ENCODE peak calls at places on chromosomes 7 and 10, in six cellular contexts. G is A549, H is Caco-2, Z is bronchial epithelial cell, N is body of pancreas, Q is lower lobe of right lung. E is an unnamed sample.

GRCh38 chr7:121960678-121961461 is 87.9 kb downstream of the PTPRZ1 start:
- DNase-seq in G (no peak), H (peak), Z (peak), N (no peak), Q (no peak), E (no peak)

GRCh38 chr7:35605760-35606159 is 89.2 kb downstream of the HERPUD2 start:
- DNase-seq in G (no peak), H (no peak), Z (peak), N (peak), Q (no peak), E (no peak)

GRCh38 chr7:118220583-118220982 is 3.9 kb upstream of the ANKRD7 start:
- DNase-seq in G (no peak), H (no peak), Z (no peak), N (no peak), Q (no peak), E (no peak)

GRCh38 chr10:131533846-131534526 is 222.5 kb upstream of the TCERG1L start:
- DNase-seq in G (no peak), H (no peak), Z (no peak), N (no peak), Q (no peak), E (no peak)

GRCh38 chr7:115363916-115364315 is 442.0 kb downstream of the MDFIC start:
- DNase-seq in G (no peak), H (no peak), Z (peak), N (no peak), Q (no peak), E (no peak)

GRCh38 chr10:50234486-50234885 is 16.8 kb downstream of the ASAH2 start:
- DNase-seq in G (no peak), H (peak), Z (no peak), N (peak), Q (no peak), E (no peak)

GRCh38 chr10:45410807-45411606 is 37.0 kb downstream of the ALOX5 start:
- DNase-seq in G (no peak), H (no peak), Z (no peak), N (no peak), Q (no peak), E (no peak)

GRCh38 chr7:10022957-10023356 is 950.7 kb upstream of the PHF14 start:
- DNase-seq in G (no peak), H (peak), Z (peak), N (peak), Q (no peak), E (no peak)

GRCh38 chr10:42952358-42952757 is 124.5 kb upstream of the RET start:
- DNase-seq in G (no peak), H (peak), Z (peak), N (peak), Q (peak), E (peak)

GRCh38 chr10:49242604-49243003 is 54.4 kb upstream of the TMEM273 start:
- DNase-seq in G (no peak), H (no peak), Z (no peak), N (no peak), Q (no peak), E (no peak)

GRCh38 chr10:101041252-101041761 is 10.3 kb downstream of the SFXN3 start:
- DNase-seq in G (peak), H (peak), Z (peak), N (peak), Q (peak), E (peak)

GRCh38 chr7:108384721-108385483 is 71.3 kb downstream of the NRCAM start:
- DNase-seq in G (no peak), H (no peak), Z (peak), N (no peak), Q (no peak), E (no peak)

GRCh38 chr7:21912305-21912704 is 33.4 kb downstream of the CDCA7L start:
- DNase-seq in G (no peak), H (no peak), Z (no peak), N (no peak), Q (no peak), E (no peak)

GRCh38 chr10:13990918-13991317 is 339.8 kb downstream of the FRMD4A start:
- DNase-seq in G (no peak), H (no peak), Z (no peak), N (peak), Q (no peak), E (no peak)

GRCh38 chr10:15035385-15036301 is 8.1 kb upstream of the OLAH start:
- DNase-seq in G (no peak), H (no peak), Z (no peak), N (peak), Q (peak), E (no peak)

GRCh38 chr7:145497911-145498525 is 618.6 kb upstream of the CNTNAP2 start:
- DNase-seq in G (no peak), H (no peak), Z (no peak), N (no peak), Q (no peak), E (no peak)

GRCh38 chr7:18855796-18856195 is 261.6 kb downstream of the TWIST1 start:
- DNase-seq in G (no peak), H (no peak), Z (no peak), N (no peak), Q (no peak), E (no peak)

DNA sequence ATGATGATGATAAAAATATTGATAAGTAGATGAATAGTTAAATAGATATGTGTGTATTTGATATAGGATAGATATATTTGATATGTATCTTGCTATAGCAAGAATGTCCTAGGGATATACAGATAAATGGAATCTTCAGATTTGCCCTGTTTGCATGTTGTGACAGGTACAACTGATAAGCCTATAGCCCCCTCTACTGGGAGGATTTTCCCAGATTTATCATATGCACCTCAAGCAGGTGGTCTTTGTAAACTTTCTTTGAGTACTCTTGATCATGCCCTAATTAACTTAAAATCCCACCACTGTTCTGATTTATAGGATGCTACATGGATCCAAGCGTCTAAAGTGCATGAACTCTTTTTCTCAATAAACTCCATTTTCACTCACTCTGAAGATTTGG is 1050.7 kb downstream of the SORCS3 start:
- DNase-seq in G (no peak), H (peak), Z (peak), N (peak), Q (no peak), E (no peak)
- TF ChIP-seq CTCF in G (no peak), H (peak), Z (peak), N (peak), Q (no peak), E (no peak)

GRCh38 chr10:97540669-97541500 is 31.7 kb upstream of the ANKRD2 start:
- DNase-seq in G (no peak), H (no peak), Z (no peak), N (no peak), Q (no peak), E (no peak)
- TF ChIP-seq CTCF in G (no peak), H (no peak), Z (no peak), N (no peak), Q (no peak), E (no peak)

GRCh38 chr10:97713828-97714400 is 384 bp downstream of the MARVELD1 start:
- DNase-seq in G (peak), H (peak), Z (peak), N (peak), Q (peak), E (peak)
- TF ChIP-seq CTCF in G (peak), H (no peak), Z (peak), N (peak), Q (peak), E (no peak)

DNA sequence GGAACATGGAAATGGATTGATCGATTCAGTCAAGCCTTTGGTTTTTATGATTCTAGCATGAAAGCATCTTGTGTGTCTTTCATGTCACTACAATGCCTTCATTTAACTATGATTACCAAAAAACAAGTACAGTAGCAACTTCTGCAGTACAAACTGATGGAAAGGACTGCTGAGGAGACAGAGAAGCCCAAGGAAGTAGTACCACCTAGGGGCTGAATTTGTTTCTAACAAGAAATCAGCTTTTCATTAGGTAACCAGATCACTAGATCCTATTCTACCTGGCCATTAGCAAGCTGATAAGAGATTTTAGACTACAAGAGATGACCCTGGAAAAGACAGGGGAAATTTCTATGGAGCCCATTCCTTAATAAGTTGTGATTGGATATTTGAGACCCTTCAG is 3.2 kb upstream of the IFIT1 start:
- DNase-seq in G (no peak), H (peak), Z (peak), N (no peak), Q (no peak), E (no peak)
- TF ChIP-seq CTCF in G (peak), H (peak), Z (peak), N (peak), Q (peak), E (no peak)

DNA sequence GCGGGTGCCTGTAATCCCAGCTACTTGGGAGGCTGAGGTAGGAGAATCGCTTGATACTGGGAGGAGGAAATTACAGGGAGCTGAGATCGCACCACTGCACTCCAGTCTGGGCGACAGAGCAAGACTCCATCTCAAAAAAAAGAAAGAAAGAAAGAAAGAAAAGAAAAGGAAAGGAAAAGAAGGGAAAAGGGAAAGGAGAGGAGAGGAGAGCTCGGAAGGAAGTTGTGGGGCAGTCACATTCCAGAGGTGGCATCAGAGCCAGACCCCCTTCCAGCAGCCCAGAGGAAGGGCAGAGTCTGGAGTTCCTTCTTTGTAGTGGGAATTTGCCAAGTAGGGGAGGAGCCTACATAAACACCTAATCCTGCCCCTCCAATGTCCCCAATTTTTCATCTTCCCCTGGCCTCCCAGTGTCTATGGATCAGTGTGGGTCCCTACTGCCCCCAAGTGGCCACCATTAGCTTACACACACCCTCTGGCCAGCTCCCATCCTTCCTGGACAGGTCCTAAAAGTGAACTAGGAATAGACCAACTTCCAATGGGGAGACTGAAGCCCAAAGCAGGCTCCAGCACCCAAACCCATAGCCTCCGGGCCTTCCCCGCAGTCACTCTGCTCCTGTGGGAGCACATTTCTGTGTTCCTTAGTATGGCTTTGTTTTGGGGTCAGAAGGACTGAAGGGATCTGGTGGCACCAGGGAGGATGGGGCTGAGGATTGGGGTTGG is 39.6 kb upstream of the HSPB1 start:
- DNase-seq in G (peak), H (peak), Z (peak), N (peak), Q (no peak), E (no peak)
- TF ChIP-seq CTCF in G (peak), H (peak), Z (peak), N (peak), Q (peak), E (no peak)

GRCh38 chr10:115963848-115964247 is 309.2 kb downstream of the GFRA1 start:
- DNase-seq in G (no peak), H (peak), Z (no peak), N (no peak), Q (no peak), E (no peak)
- TF ChIP-seq CTCF in G (peak), H (peak), Z (no peak), N (no peak), Q (no peak), E (no peak)

DNA sequence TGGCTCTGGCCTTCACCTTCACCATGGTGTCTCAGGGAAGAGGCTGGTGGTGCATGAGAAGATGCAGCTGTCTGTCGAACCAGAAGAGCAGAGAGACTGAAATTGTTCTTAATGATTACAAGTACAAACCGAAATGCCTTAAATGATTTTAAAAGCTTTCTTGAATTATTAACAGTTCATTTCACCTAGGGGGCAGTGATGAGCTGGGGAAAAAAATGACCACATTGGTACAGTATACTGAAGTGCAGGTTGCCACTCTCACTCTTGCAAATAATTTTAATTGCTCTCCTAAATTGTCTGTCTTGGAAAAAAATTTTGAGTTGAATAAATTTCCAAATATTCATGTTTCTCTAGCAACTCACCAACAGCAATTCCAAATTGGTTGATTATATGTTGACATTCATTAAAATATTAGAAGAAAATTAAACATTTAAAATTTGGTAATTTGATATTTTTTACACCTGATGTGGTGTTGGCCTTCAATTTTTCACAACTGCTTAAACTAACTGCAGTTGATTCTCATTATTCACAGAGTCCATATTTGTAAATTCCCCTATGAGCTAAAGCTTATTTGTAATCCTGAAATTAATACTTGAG is 692.6 kb downstream of the ZWINT start:
- DNase-seq in G (no peak), H (peak), Z (peak), N (peak), Q (no peak), E (no peak)
- TF ChIP-seq CTCF in G (peak), H (peak), Z (no peak), N (peak), Q (no peak), E (no peak)

DNA sequence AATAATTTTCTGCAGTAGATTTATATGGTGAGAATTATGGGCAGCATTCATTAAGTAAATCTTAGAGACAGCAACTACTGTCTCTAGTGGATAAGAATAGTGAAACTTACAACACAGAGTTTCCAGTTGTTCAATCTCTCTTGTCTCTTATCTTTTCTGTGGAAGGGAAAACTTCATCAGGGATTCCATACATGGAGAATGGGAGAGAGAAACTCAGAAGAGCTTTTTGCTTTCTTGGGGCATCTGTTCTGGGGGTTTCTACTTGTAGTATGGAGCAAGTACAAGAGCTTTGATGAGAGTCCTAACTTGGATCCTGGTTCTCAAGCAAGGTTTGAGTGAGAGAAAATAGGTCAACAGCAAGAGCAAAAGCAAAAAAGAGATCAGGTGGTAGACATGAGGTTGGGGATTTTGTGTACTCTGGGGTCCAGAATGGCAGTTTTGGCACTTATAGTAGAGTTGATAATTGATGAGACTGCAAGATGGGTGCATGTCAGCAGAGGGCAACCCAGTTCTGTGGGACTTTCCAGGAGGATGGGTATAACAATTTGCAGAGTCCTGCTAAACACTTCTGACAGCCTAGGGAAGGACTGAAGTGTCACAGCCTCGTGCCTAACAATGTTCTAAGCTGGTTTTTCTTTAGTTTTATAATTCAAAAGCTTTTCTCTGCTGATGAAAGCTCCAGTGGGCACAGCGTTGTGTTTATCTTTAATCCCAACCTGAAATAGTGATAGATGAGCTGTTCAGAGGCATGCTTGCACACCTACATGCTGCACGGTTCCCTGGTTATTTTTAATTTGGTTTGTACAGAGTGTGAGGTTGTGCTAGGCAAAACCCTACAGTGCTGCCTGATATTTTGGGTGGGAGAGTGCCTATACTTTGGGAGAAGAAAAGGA is 32.0 kb upstream of the STRIP2 start:
- DNase-seq in G (peak), H (no peak), Z (peak), N (no peak), Q (no peak), E (no peak)
- TF ChIP-seq CTCF in G (peak), H (no peak), Z (peak), N (no peak), Q (no peak), E (no peak)

E was measured in activated B cell treated with CpG ODN at 0.5 μM for 24 hours.